ENCODE peak calls at places on chromosomes 7 and 10, in five cellular contexts. J, G, U, O and Y are unnamed samples.

GRCh38 chr10:112241651-112242341 is 41.4 kb upstream of the TECTB start:
- DNase-seq in G (no peak), U (no peak), J (no peak), O (no peak), Y (no peak)

GRCh38 chr7:86760236-86760635 is 116.5 kb downstream of the GRM3 start:
- DNase-seq in J (no peak), G (no peak), U (no peak), O (no peak), Y (no peak)

GRCh38 chr10:99674762-99675161 is 15.5 kb downstream of the ENTPD7 start:
- DNase-seq in O (no peak), U (no peak), G (no peak), J (no peak), Y (no peak)

GRCh38 chr10:88157981-88158465 is 294.6 kb downstream of the PTEN start:
- DNase-seq in J (no peak), G (no peak), U (no peak), O (peak; percentile 88), Y (no peak)

GRCh38 chr10:20858292-20859124 is 38.6 kb downstream of the NEBL start:
- DNase-seq in G (no peak), O (peak; percentile 35), U (no peak), J (no peak), Y (no peak)

GRCh38 chr7:135257790-135258189 is 24.2 kb downstream of the STRA8 start:
- DNase-seq in J (no peak), G (no peak), U (no peak), O (no peak), Y (no peak)

GRCh38 chr7:220151-220841 is 27.9 kb downstream of the FAM20C start:
- DNase-seq in G (no peak), U (peak; percentile 76), O (peak; percentile 57), J (no peak), Y (no peak)

GRCh38 chr10:59971915-59972314 is 65.6 kb upstream of the CCDC6 start:
- DNase-seq in J (no peak), U (no peak), O (no peak), G (no peak), Y (no peak)

GRCh38 chr7:101363734-101364374 is 1.2 kb downstream of the COL26A1 start:
- DNase-seq in G (no peak), O (peak; percentile 51), U (peak; percentile 75), J (peak; percentile 75), Y (peak; percentile 76)

GRCh38 chr10:78516741-78517140 is 483.1 kb downstream of the RPS24 start:
- DNase-seq in J (no peak), O (no peak), U (no peak), G (no peak), Y (no peak)

GRCh38 chr10:90148121-90148855 is 446.9 kb downstream of the KIF20B start:
- DNase-seq in U (no peak), G (no peak), O (peak; percentile 75), J (no peak), Y (no peak)

GRCh38 chr10:112650588-112651030 is 203.6 kb downstream of the VTI1A start:
- DNase-seq in G (no peak), U (no peak), J (no peak), O (no peak), Y (no peak)

GRCh38 chr7:91414734-91415133 is 150.5 kb downstream of the FZD1 start:
- DNase-seq in O (no peak), J (no peak), G (no peak), U (no peak), Y (no peak)

GRCh38 chr7:123398931-123399330 is 135.5 kb downstream of the IQUB start:
- DNase-seq in J (no peak), O (no peak), U (no peak), G (no peak), Y (no peak)

GRCh38 chr7:139548302-139549028 is 25.0 kb downstream of the CLEC2L start:
- DNase-seq in O (no peak), U (no peak), G (no peak), J (no peak), Y (no peak)

GRCh38 chr10:86066696-86067095 is 299.9 kb downstream of the GRID1 start:
- DNase-seq in J (peak; percentile 21), U (no peak), O (no peak), G (no peak), Y (no peak)

GRCh38 chr7:142355328-142355727 is 97.5 kb upstream of the PRSS58 start:
- DNase-seq in G (no peak), U (no peak), J (no peak), O (peak; percentile 62), Y (no peak)

GRCh38 chr7:137395425-137395824 is 51.9 kb upstream of the PTN start:
- DNase-seq in U (no peak), J (no peak), G (no peak), O (no peak), Y (no peak)

GRCh38 chr7:36186841-36187240 is 33.8 kb downstream of the EEPD1 start:
- DNase-seq in G (no peak), J (no peak), O (no peak), U (no peak), Y (no peak)

GRCh38 chr10:59240581-59241183 is 64.2 kb downstream of the PHYHIPL start:
- DNase-seq in J (no peak), O (peak; percentile 24), U (no peak), G (no peak), Y (no peak)

GRCh38 chr10:21427804-21428481 is 97.5 kb downstream of the SKIDA1 start:
- DNase-seq in O (peak; percentile 14), G (no peak), U (no peak), J (no peak), Y (no peak)

GRCh38 chr7:81284576-81284975 is 365.7 kb upstream of the SEMA3C start:
- DNase-seq in J (no peak), G (no peak), O (peak; percentile 78), U (no peak), Y (no peak)

GRCh38 chr7:116363637-116364432 is 135.7 kb upstream of the CAV2 start:
- DNase-seq in U (no peak), G (no peak), O (no peak), J (no peak), Y (no peak)

GRCh38 chr7:1246871-1247526 is 14.3 kb downstream of the UNCX start:
- DNase-seq in O (no peak), G (no peak), J (no peak), U (no peak), Y (no peak)

GRCh38 chr10:73131295-73131694 is 21.0 kb downstream of the NUDT13 start:
- DNase-seq in J (no peak), O (peak; percentile 29), G (no peak), U (no peak), Y (no peak)

GRCh38 chr7:115260381-115260780 is 338.5 kb downstream of the MDFIC start:
- DNase-seq in U (no peak), O (no peak), J (no peak), G (no peak), Y (no peak)

GRCh38 chr10:74912182-74912581 is 85.8 kb downstream of the KAT6B start:
- DNase-seq in J (no peak), U (no peak), G (no peak), O (no peak), Y (no peak)

GRCh38 chr7:71521506-71521905 is 389.6 kb downstream of the GALNT17 start:
- DNase-seq in O (peak; percentile 47), G (no peak), J (no peak), U (no peak), Y (no peak)

GRCh38 chr7:36851382-36851781 is 127.1 kb upstream of the AOAH start:
- DNase-seq in G (no peak), J (no peak), U (no peak), O (no peak), Y (no peak)

GRCh38 chr7:81583882-81584533 is 185.8 kb downstream of the HGF start:
- DNase-seq in O (no peak), G (no peak), U (no peak), J (no peak), Y (no peak)

GRCh38 chr10:26524161-26524831 is 86.2 kb downstream of the APBB1IP start:
- DNase-seq in G (no peak), O (no peak), J (no peak), U (no peak), Y (no peak)

GRCh38 chr10:11720260-11720741 is 21.9 kb upstream of the ECHDC3 start:
- DNase-seq in J (no peak), G (no peak), O (no peak), U (no peak), Y (no peak)

GRCh38 chr7:101140339-101140699 is 13.4 kb downstream of the SERPINE1 start:
- DNase-seq in G (no peak), J (no peak), O (no peak), U (no peak), Y (no peak)

GRCh38 chr10:53071505-53072125 is 299.0 kb upstream of the MBL2 start:
- DNase-seq in J (no peak), U (no peak), O (no peak), G (no peak), Y (no peak)